ENCODE peak calls at places on chromosome 13, in four cellular contexts. One of them, this sample, is unnamed.

GRCh38 chr13:49421391-49421790 is 22.5 kb downstream of the CAB39L start:
- DNase-seq in K562: peak
- DNase-seq in adipocyte: no peak
- DNase-seq in neural progenitor cell: peak
- DNase-seq in this sample: no peak

GRCh38 chr13:48574036-48574796 is 41.3 kb upstream of the RCBTB2 start:
- DNase-seq in neural progenitor cell: no peak
- DNase-seq in adipocyte: no peak
- DNase-seq in K562: no peak
- DNase-seq in this sample: no peak

GRCh38 chr13:45333973-45334922 is 6.7 kb downstream of the TPT1 start:
- DNase-seq in K562: no peak
- DNase-seq in adipocyte: no peak
- DNase-seq in neural progenitor cell: no peak
- DNase-seq in this sample: no peak

GRCh38 chr13:110368408-110368807 is 61.3 kb downstream of the COL4A2 start:
- DNase-seq in adipocyte: no peak
- DNase-seq in neural progenitor cell: no peak
- DNase-seq in K562: no peak
- DNase-seq in this sample: no peak

GRCh38 chr13:113220877-113221276 is 11.5 kb downstream of the CUL4A start:
- DNase-seq in adipocyte: peak
- DNase-seq in neural progenitor cell: peak
- DNase-seq in K562: no peak
- DNase-seq in this sample: no peak

GRCh38 chr13:52804202-52804641 is 44.2 kb downstream of the PCDH8 start:
- DNase-seq in neural progenitor cell: no peak
- DNase-seq in K562: no peak
- DNase-seq in adipocyte: no peak
- DNase-seq in this sample: no peak

GRCh38 chr13:63184693-63185092 is 1769.0 kb upstream of the PCDH20 start:
- DNase-seq in neural progenitor cell: peak
- DNase-seq in adipocyte: peak
- DNase-seq in K562: no peak
- DNase-seq in this sample: peak

GRCh38 chr13:98576963-98577822 is at the start of gene STK24:
- DNase-seq in neural progenitor cell: peak
- DNase-seq in K562: peak
- DNase-seq in adipocyte: peak
- DNase-seq in this sample: no peak

GRCh38 chr13:76925115-76925514 is 23.2 kb upstream of the ACOD1 start:
- DNase-seq in K562: no peak
- DNase-seq in adipocyte: no peak
- DNase-seq in neural progenitor cell: no peak
- DNase-seq in this sample: no peak

GRCh38 chr13:98751397-98752110 is 918 bp downstream of the SLC15A1 start:
- DNase-seq in adipocyte: peak
- DNase-seq in K562: no peak
- DNase-seq in neural progenitor cell: peak
- DNase-seq in this sample: peak

GRCh38 chr13:69857188-69857821 is 250.3 kb upstream of the ATXN8OS start:
- DNase-seq in adipocyte: peak
- DNase-seq in K562: peak
- DNase-seq in neural progenitor cell: peak
- DNase-seq in this sample: peak

GRCh38 chr13:39385621-39386231 is 217.3 kb downstream of the LHFPL6 start:
- DNase-seq in K562: no peak
- DNase-seq in neural progenitor cell: peak
- DNase-seq in adipocyte: no peak
- DNase-seq in this sample: peak

GRCh38 chr13:89497658-89498057 is 1826.5 kb downstream of the SLITRK5 start:
- DNase-seq in adipocyte: no peak
- DNase-seq in K562: no peak
- DNase-seq in neural progenitor cell: no peak
- DNase-seq in this sample: no peak

GRCh38 chr13:99087130-99087953 is 109.5 kb upstream of the DOCK9 start:
- DNase-seq in neural progenitor cell: peak
- DNase-seq in adipocyte: peak
- DNase-seq in K562: peak
- DNase-seq in this sample: peak

GRCh38 chr13:42720858-42721219 is 60.5 kb upstream of the FAM216B start:
- DNase-seq in adipocyte: no peak
- DNase-seq in neural progenitor cell: no peak
- DNase-seq in K562: no peak
- DNase-seq in this sample: no peak

GRCh38 chr13:35471466-35472307 is 4.8 kb downstream of the MAB21L1 start:
- DNase-seq in neural progenitor cell: peak
- DNase-seq in adipocyte: peak
- DNase-seq in K562: no peak
- DNase-seq in this sample: no peak
- H3K9ac ChIP-seq in neural progenitor cell: no peak
- H3K9ac ChIP-seq in adipocyte: peak
- H3K9ac ChIP-seq in K562: no peak
- H3K9ac ChIP-seq in this sample: no peak

GRCh38 chr13:94232161-94232560 is 247.3 kb downstream of the DCT start:
- DNase-seq in neural progenitor cell: no peak
- DNase-seq in adipocyte: no peak
- DNase-seq in K562: no peak
- DNase-seq in this sample: no peak

GRCh38 chr13:94233831-94234230 is 245.7 kb downstream of the DCT start:
- DNase-seq in adipocyte: no peak
- DNase-seq in K562: no peak
- DNase-seq in neural progenitor cell: no peak
- DNase-seq in this sample: no peak

GRCh38 chr13:94232956-94233355 is 246.5 kb downstream of the DCT start:
- DNase-seq in neural progenitor cell: no peak
- DNase-seq in adipocyte: peak
- DNase-seq in K562: no peak
- DNase-seq in this sample: no peak

GRCh38 chr13:94234766-94235165 is 244.7 kb downstream of the DCT start:
- DNase-seq in neural progenitor cell: no peak
- DNase-seq in K562: no peak
- DNase-seq in adipocyte: no peak
- DNase-seq in this sample: no peak

GRCh38 chr13:94233401-94233800 is 246.1 kb downstream of the DCT start:
- DNase-seq in neural progenitor cell: no peak
- DNase-seq in adipocyte: peak
- DNase-seq in K562: no peak
- DNase-seq in this sample: no peak
- H3K9ac ChIP-seq in neural progenitor cell: no peak
- H3K9ac ChIP-seq in adipocyte: peak
- H3K9ac ChIP-seq in K562: no peak
- H3K9ac ChIP-seq in this sample: no peak

DNA sequence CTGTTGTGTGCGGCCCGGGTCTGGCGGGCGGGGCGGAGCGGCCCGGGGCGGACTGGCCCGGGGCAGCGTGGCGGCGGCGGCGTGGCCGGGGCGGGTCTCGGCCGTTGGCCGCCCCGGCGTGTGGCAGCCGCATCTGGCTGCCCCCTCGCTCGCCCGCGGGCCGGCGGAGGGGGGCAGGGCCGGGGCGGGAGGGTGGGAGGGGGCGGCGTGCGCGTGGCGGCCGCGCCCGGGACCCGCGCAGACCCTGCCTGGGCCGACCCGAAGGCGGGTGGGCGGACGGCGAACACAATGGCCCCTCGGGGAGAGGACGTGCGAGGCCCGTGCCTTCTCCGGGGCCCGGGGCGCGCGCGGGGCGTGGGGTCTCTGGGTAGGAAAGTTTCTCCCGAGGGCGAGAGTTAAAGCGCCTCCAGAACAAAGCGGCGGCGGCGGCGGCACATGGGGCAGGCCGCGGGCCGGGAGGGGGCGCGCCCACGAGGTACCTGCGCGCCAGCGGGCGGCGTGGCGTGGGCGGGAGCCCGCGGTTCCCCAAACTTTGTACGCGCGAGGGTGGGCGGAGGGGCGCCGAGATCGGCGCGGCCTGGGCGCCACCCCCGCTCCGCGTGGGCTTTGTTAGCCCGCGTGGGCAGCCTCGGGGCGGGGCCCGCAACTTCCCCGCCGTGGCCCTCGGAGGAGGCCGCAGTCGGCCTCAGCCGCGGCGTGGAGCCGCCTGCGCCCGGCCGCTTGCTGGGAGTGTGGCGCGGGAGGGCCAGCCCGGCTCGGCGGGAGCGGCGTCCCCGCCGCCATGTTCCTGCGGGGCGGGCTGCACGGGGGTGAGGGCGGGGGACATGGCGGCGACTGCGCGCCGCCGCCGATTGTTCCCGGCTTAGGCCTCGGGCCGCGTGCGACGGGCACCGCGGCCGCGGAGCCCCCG is 764 bp downstream of the MIR17HG start:
- DNase-seq in neural progenitor cell: peak
- DNase-seq in K562: peak
- DNase-seq in adipocyte: peak
- DNase-seq in this sample: no peak
- H3K9ac ChIP-seq in neural progenitor cell: peak
- H3K9ac ChIP-seq in K562: peak
- H3K9ac ChIP-seq in adipocyte: peak
- H3K9ac ChIP-seq in this sample: peak

DNA sequence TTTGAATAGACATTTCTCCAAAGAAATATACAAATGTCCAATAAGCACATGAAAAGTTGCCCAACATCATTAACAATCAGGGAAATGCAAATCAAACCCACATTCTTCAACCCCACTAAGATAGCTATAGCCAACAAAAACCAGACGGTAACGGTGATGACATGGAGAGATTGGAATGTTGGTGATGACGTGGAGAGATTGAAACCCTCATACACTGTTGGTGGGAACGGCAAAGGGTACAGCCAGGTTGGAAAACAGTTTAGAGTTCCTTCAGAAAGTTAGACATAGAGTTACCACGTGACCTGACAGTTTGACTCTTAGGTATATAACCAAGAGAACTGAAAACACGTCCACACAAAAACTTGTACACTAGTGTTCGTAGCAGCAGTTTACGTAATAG is 48.1 kb downstream of the TNFRSF19 start:
- DNase-seq in adipocyte: peak
- DNase-seq in neural progenitor cell: no peak
- DNase-seq in K562: no peak
- DNase-seq in this sample: no peak
- H3K9ac ChIP-seq in adipocyte: no peak
- H3K9ac ChIP-seq in neural progenitor cell: no peak
- H3K9ac ChIP-seq in K562: no peak
- H3K9ac ChIP-seq in this sample: no peak

This sample was measured in NT2/D1.